ENCODE peak calls at places on chromosome 22, in seven cellular contexts. M is IMR-90, W is H9, P is mesenchymal stem cell, O is mesendoderm, G is H1, F is trophoblast cell. T is an unnamed sample.

GRCh38 chr22:32830473-32830872 is 29.0 kb downstream of the TIMP3 start:
- DNase-seq in O (peak; percentile 45), W (peak; percentile 38), M (no peak), G (no peak), P (no peak), F (no peak), T (peak; percentile 49)

GRCh38 chr22:24201681-24202590 is 20.6 kb downstream of the SUSD2 start:
- DNase-seq in W (no peak), F (peak; percentile 93), P (no peak), G (no peak), O (no peak), M (peak; percentile 35), T (no peak)

GRCh38 chr22:41478891-41479521 is 10.1 kb downstream of the ACO2 start:
- DNase-seq in F (no peak), W (no peak), M (peak; percentile 59), G (no peak), O (no peak), P (peak; percentile 52), T (no peak)

GRCh38 chr22:23243006-23243573 is 62.8 kb downstream of the BCR start:
- DNase-seq in G (peak; percentile 68), F (no peak), W (peak; percentile 88), P (no peak), M (no peak), O (peak; percentile 95), T (peak; percentile 72)

GRCh38 chr22:23632178-23632577 is at the start of gene DRICH1:
- DNase-seq in F (no peak), O (no peak), P (no peak), W (no peak), M (no peak), G (no peak), T (no peak)

GRCh38 chr22:33678523-33678922 is 241.8 kb downstream of the LARGE1 start:
- DNase-seq in F (no peak), W (no peak), G (no peak), M (no peak), O (no peak), P (no peak), T (no peak)

GRCh38 chr22:23498811-23499798 is 81.0 kb downstream of the IGLL1 start:
- DNase-seq in G (no peak), M (no peak), F (no peak), P (no peak), W (no peak), O (no peak), T (no peak)

GRCh38 chr22:22666307-22667091 is 22.1 kb downstream of the GGTLC2 start:
- DNase-seq in F (no peak), G (no peak), M (peak; percentile 46), W (peak; percentile 71), P (no peak), O (peak; percentile 40), T (no peak)

GRCh38 chr22:30326704-30327362 is at the start of gene TBC1D10A:
- DNase-seq in O (peak; percentile 97), W (peak; percentile 98), F (peak; percentile 96), M (peak; percentile 86), G (peak; percentile 90), P (peak; percentile 86), T (peak; percentile 89)

GRCh38 chr22:24697141-24697540 is 77.4 kb downstream of the PIWIL3 start:
- DNase-seq in W (no peak), P (no peak), F (no peak), M (no peak), O (no peak), G (no peak), T (no peak)

GRCh38 chr22:23744001-23744400 is 6.9 kb downstream of the ZNF70 start:
- DNase-seq in M (no peak), F (no peak), P (no peak), G (no peak), O (no peak), W (no peak), T (no peak)

GRCh38 chr22:45280583-45280972 is 4.2 kb upstream of the UPK3A start:
- DNase-seq in M (no peak), P (no peak), O (no peak), F (no peak), G (no peak), W (no peak), T (no peak)

GRCh38 chr22:30870451-30871345 is 97.9 kb downstream of the MORC2 start:
- DNase-seq in M (no peak), P (no peak), G (no peak), W (peak; percentile 20), F (no peak), O (no peak), T (no peak)

GRCh38 chr22:47631571-47632102 is 869.2 kb downstream of the TBC1D22A start:
- DNase-seq in W (no peak), O (no peak), F (no peak), G (no peak), M (no peak), P (no peak), T (no peak)

GRCh38 chr22:29443861-29444431 is 5.6 kb downstream of the RFPL1 start:
- DNase-seq in F (peak; percentile 34), P (no peak), W (no peak), G (no peak), O (no peak), M (no peak), T (no peak)

GRCh38 chr22:34696557-34696956 is 369.4 kb upstream of the ISX start:
- DNase-seq in G (no peak), F (no peak), W (peak; percentile 28), M (no peak), P (no peak), O (peak; percentile 75), T (peak; percentile 56)

DNA sequence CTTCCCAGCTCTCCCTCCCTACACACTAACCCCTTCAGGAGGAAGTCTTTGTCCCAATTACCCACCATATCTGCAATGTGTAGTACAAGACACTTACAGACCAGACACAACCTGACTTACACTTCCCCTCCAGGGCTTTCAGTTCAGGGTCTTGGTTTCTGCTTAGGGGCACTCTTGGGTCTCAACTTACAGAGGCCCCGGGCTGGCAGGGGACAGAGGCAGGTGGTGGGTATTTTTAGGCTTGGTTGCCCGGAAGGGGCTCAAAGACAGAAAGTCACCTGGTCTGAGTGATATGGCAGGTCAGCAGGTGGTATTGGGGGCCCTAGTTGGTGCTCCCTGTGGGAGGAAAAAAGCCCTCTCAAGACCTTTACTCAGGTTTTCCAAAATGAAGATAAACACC is 3.4 kb upstream of the TMEM184B start:
- DNase-seq in F (no peak), O (no peak), M (no peak), P (no peak), W (no peak), G (no peak), T (no peak)
- H3K27ac ChIP-seq in F (no peak overlapping the region), O (no peak overlapping the region), M (no peak overlapping the region), P (no peak overlapping the region), W (no peak overlapping the region), G (no peak overlapping the region), T (no peak overlapping the region)

DNA sequence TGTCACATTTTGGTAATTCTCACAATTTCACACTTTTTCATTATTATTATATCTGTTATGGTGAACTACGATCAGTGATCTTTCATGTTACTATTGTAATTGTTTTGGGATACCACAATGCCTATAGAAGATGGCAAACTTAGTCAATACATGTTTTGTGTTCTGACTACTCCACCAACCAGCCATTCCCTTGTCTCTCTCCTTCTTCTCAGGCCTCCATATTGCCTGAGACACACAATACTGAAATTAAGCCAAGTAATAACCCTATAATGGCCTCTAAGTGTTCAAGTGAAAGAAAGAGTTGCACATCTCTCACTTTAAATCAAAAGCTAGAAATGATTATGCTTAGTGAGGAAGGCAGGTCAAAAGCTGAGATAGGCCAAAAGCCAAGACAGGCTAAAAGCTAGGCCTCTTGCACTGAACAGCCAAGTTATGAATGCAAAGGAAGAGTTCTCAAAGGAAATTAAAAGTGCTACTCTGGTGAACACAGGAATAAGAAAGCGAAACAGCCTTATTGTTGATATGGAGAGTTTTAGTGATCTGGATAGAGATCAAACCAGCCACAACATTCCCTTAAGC is 318.7 kb downstream of the TTC28 start:
- DNase-seq in W (no peak), G (no peak), F (no peak), P (no peak), M (no peak), O (no peak), T (no peak)
- H4K8ac ChIP-seq in W (no peak overlapping the region), G (no peak overlapping the region), F (no peak overlapping the region), P (no peak overlapping the region), M (no peak overlapping the region), O (no peak overlapping the region), T (no peak overlapping the region)

DNA sequence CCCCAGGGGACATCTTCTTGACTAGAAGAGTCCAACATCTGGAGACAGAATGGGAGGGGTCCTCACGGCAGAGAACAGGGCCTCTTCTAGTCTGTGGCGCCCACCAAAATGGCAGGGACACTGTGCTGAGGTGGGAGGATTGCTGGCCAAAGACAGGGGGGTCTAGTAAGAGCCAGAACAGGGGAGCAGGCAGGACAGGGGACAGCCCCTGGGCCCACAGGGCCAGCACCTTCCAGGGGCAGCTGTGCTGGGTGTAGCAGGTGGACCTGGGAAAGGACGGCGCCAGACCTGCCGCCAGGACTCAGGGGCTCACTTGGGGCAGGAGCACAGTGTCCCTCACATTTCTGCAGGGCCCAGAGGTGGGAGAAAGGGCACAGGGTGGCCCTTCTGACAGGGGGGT is 858 bp upstream of the APOBEC3A start:
- DNase-seq in F (no peak), W (no peak), O (no peak), G (no peak), M (no peak), P (no peak), T (no peak)
- H3K27ac ChIP-seq in F (no peak overlapping the region), W (no peak overlapping the region), O (no peak overlapping the region), G (no peak overlapping the region), M (no peak overlapping the region), P (no peak overlapping the region), T (no peak overlapping the region)

DNA sequence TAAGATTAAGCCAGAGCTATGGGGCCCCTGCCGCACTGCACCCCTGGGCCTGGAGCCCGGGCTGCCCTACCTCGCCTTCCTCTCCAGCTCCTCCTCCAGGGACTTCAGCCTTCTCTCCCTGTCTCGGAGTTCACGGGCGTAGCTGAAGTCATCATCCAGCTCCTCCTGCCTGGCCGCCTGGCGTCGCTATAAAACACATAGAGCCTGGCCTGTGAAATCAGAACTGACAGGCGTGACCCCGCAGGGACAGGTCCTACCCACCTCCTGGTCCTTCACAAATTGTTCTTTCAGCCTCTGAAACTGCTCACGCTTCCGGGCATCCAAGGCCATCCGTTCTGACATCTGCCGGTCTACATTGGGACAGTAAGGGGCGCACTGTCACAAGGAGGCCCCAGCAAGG is 20.8 kb downstream of the TUBGCP6 start:
- DNase-seq in M (no peak), F (no peak), G (no peak), W (no peak), O (no peak), P (no peak), T (no peak)
- H4K8ac ChIP-seq in M (no peak overlapping the region), F (no peak overlapping the region), G (no peak overlapping the region), W (no peak overlapping the region), O (no peak overlapping the region), P (no peak overlapping the region), T (no peak overlapping the region)

GRCh38 chr22:38718414-38718813 is 12.7 kb downstream of the GTPBP1 start:
- DNase-seq in F (peak; percentile 83), O (peak; percentile 88), P (peak; percentile 92), G (no peak), W (no peak), M (peak; percentile 81), T (no peak)
- H3K27ac ChIP-seq in F (no peak overlapping the region), O (no peak overlapping the region), P (no peak overlapping the region), G (no peak overlapping the region), W (no peak overlapping the region), M (no peak overlapping the region), T (no peak overlapping the region)

DNA sequence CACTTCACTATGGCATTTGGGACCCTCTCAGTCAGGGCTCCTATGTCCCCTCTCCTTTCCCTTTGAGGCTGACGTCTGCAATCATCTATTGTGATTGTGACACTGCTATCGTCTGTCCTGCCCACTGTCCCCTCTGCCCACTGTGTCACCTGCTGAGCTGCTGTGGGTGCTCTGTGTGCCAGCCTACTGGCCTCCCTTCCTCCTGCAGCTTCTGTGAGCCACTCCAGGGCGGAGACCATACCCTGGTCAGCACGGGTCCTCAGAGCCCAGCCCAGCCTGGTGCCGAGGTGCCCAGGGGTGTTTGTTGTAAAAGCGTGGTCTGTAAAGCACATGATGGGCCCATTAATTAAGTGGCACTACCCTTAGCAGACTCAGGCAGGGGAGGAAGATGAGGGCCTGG is 29.4 kb downstream of the MPPED1 start:
- DNase-seq in O (no peak), M (no peak), P (no peak), G (no peak), F (no peak), W (no peak), T (no peak)
- H4K8ac ChIP-seq in O (no peak overlapping the region), M (no peak overlapping the region), P (no peak overlapping the region), G (no peak overlapping the region), F (no peak overlapping the region), W (no peak overlapping the region), T (peak overlapping the region; percentile 19)

T was measured in neuronal stem cell.